ENCODE peak calls at places on chromosomes 4 and X, in seven cellular contexts. N is WERI-Rb-1; X is CD8-positive, alpha-beta T cell; I is A549; K is HepG2; F is lung; B is cardiac muscle cell. P is an unnamed sample.

GRCh38 chr4:10117424-10118354 is 1.1 kb upstream of the WDR1 start:
- DNase-seq in N (no peak), X (peak; percentile 54), I (no peak), K (no peak), F (peak; percentile 55), B (peak; percentile 57), P (no peak)

GRCh38 chrX:98516120-98516519 is 1632.4 kb downstream of the RPA4 start:
- DNase-seq in N (no peak), X (no peak), I (no peak), K (no peak), F (no peak), B (no peak), P (no peak)

GRCh38 chr4:46442963-46443362 is 53.0 kb upstream of the GABRA2 start:
- DNase-seq in N (no peak), X (no peak), I (peak; percentile 0), K (no peak), F (no peak), B (peak; percentile 42), P (no peak)

GRCh38 chr4:40511017-40511614 is 118.5 kb downstream of the RBM47 start:
- DNase-seq in N (no peak), X (no peak), I (no peak), K (no peak), F (no peak), B (no peak), P (peak; percentile 72)

GRCh38 chr4:128751354-128751753 is 58.1 kb upstream of the JADE1 start:
- DNase-seq in N (no peak), X (no peak), I (no peak), K (no peak), F (no peak), B (no peak), P (no peak)

GRCh38 chr4:144862221-144862620 is 216.3 kb downstream of the HHIP start:
- DNase-seq in N (no peak), X (no peak), I (no peak), K (no peak), F (no peak), B (no peak), P (no peak)

GRCh38 chr4:80184791-80185756 is 12.2 kb upstream of the PRDM8 start:
- DNase-seq in N (peak; percentile 46), X (no peak), I (no peak), K (no peak), F (no peak), B (peak; percentile 13), P (peak; percentile 50)

GRCh38 chr4:141909541-141909940 is 273.2 kb downstream of the IL15 start:
- DNase-seq in N (no peak), X (no peak), I (no peak), K (no peak), F (no peak), B (no peak), P (no peak)

GRCh38 chr4:1312821-1313640 is 23.3 kb downstream of the MAEA start:
- DNase-seq in N (no peak), X (no peak), I (no peak), K (no peak), F (no peak), B (no peak), P (no peak)

GRCh38 chr4:8656711-8657380 is 64.3 kb downstream of the CPZ start:
- DNase-seq in N (peak; percentile 4), X (no peak), I (no peak), K (no peak), F (no peak), B (no peak), P (no peak)

GRCh38 chrX:105752334-105752733 is 70.0 kb upstream of the NRK start:
- DNase-seq in N (no peak), X (no peak), I (peak; percentile 20), K (no peak), F (no peak), B (peak; percentile 2), P (no peak)

GRCh38 chr4:118224239-118224829 is 128.5 kb downstream of the PRSS12 start:
- DNase-seq in N (no peak), X (no peak), I (peak; percentile 52), K (peak; percentile 43), F (no peak), B (peak; percentile 81), P (no peak)
- TF ChIP-seq CTCF in N (peak; percentile 38), X (peak; percentile 84), I (peak; percentile 66), K (peak; percentile 66), F (peak; percentile 14), B (peak; percentile 45), P (peak; percentile 35)

DNA sequence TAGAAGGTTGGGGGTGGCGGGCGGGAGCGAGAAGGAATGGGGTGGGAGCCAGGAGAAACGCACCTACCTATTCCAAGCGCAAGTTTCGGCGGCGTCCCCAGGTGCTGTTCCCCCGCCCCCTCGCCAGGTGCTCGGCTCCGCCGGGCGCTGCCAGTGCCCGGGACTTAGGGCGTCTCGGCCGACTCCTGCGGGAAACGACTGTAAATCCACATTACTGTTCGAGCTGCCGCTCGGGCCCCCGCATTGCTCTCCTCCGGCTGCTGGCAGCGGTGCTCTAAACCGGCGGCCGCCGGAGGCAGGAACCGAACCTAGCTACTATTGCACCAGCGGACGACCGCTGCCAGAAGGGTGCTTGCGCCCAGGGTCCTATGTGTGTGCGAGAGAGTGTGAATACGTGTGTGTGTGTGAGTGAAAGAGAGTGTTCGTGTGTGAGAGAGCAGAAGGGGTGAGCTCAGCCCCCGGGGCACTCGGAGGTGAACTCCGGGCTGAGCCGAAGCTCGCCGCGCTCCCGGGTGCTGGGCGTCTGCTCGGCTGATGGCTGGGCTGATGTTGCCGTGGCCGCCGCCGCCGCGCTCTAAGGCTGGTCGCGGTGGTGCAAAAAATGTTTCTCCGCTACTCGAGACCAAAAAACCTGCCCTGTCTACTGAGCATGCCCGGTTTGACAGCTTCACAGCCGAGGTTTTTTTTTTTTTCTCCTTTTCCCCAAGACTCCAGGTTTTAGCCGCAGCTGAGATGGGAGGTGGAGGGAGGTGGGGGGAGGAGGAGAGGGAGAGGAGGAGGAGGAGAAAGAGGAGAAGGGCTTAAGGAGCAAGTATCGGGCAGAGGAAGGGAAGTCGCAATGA is 115.7 kb upstream of the TEX13C start:
- DNase-seq in N (no peak), X (no peak), I (peak; percentile 32), K (no peak), F (no peak), B (no peak), P (no peak)
- H3K4me3 ChIP-seq in N (no peak overlapping the region), X (no peak overlapping the region), I (peak overlapping the region; percentile 54), K (no peak overlapping the region), F (no peak overlapping the region), B (peak overlapping the region; percentile 35), P (no peak overlapping the region)

GRCh38 chr4:99857302-99857701 is 36.9 kb downstream of the LAMTOR3 start:
- DNase-seq in N (no peak), X (no peak), I (no peak), K (no peak), F (no peak), B (no peak), P (no peak)
- H3K27ac ChIP-seq in N (no peak overlapping the region), X (no peak overlapping the region), I (no peak overlapping the region), K (no peak overlapping the region), F (no peak overlapping the region), B (no peak overlapping the region), P (no peak overlapping the region)

DNA sequence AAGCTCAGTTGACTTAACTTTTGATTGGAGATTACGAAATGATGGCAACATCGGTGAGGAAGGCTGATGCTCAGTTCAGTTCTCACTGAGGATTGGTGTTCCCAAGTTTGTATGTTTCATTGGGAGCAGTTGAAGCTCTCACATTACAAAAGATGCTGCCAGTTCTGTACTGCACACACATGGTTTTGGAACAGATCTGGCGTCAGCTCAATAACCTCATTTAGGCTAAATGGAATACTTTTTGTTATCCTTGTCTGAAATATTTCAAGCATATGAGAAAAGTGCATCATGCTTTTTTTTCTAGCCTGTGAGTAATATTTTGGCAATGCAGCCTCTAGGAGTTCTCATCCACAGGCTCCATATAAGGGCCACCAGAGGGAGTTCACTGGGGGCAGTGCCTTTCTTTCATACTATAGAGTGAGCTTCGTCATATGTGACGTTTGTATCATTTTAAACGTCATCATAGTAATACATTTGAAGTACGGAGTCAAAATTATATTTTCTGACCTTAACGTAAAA is 4.1 kb downstream of the ENPEP start:
- DNase-seq in N (no peak), X (no peak), I (no peak), K (no peak), F (no peak), B (peak; percentile 96), P (no peak)
- TF ChIP-seq CTCF in N (no peak), X (no peak), I (no peak), K (no peak), F (no peak), B (peak; percentile 56), P (no peak)

GRCh38 chrX:31589503-31589902 is 517.7 kb upstream of the FTHL17 start:
- DNase-seq in N (no peak), X (no peak), I (no peak), K (no peak), F (no peak), B (no peak), P (no peak)
- H3K4me3 ChIP-seq in N (no peak overlapping the region), X (no peak overlapping the region), I (no peak overlapping the region), K (no peak overlapping the region), F (no peak overlapping the region), B (no peak overlapping the region), P (no peak overlapping the region)

GRCh38 chrX:9578083-9578779 is 113.4 kb downstream of the TBL1X start:
- DNase-seq in N (no peak), X (no peak), I (no peak), K (no peak), F (no peak), B (peak; percentile 63), P (no peak)
- H3K27ac ChIP-seq in N (no peak overlapping the region), X (no peak overlapping the region), I (no peak overlapping the region), K (no peak overlapping the region), F (no peak overlapping the region), B (no peak overlapping the region), P (no peak overlapping the region)

P was measured in pancreas.